ENCODE peak calls at places on chromosome 22, in eight cellular contexts. One of them, this sample, is unnamed. For H3K9me3, the result is how much of the 10 kb centered on the place peaks cover.

GRCh38 chr22:18078329-18079041 is 695 bp downstream of the PEX26 start:
- DNase-seq in kidney: peak
- DNase-seq in psoas muscle: peak
- DNase-seq in CD4-positive, alpha-beta memory T cell: peak
- DNase-seq in uterus: no peak
- DNase-seq in right cardiac atrium: no peak
- DNase-seq in colonic mucosa: peak
- DNase-seq in heart left ventricle: peak
- DNase-seq in this sample: no peak

GRCh38 chr22:36461665-36462474 is 19.6 kb downstream of the TXN2 start:
- DNase-seq in kidney: peak
- DNase-seq in psoas muscle: peak
- DNase-seq in CD4-positive, alpha-beta memory T cell: no peak
- DNase-seq in uterus: peak
- DNase-seq in right cardiac atrium: peak
- DNase-seq in colonic mucosa: no peak
- DNase-seq in heart left ventricle: peak
- DNase-seq in this sample: peak

GRCh38 chr22:41904450-41905410 is 10.1 kb downstream of the SHISA8 start:
- DNase-seq in kidney: no peak
- DNase-seq in psoas muscle: peak
- DNase-seq in CD4-positive, alpha-beta memory T cell: no peak
- DNase-seq in uterus: no peak
- DNase-seq in right cardiac atrium: peak
- DNase-seq in colonic mucosa: no peak
- DNase-seq in heart left ventricle: no peak
- DNase-seq in this sample: no peak

GRCh38 chr22:28822930-28823481 is 22.6 kb upstream of the XBP1 start:
- DNase-seq in kidney: peak
- DNase-seq in psoas muscle: no peak
- DNase-seq in CD4-positive, alpha-beta memory T cell: peak
- DNase-seq in uterus: no peak
- DNase-seq in right cardiac atrium: no peak
- DNase-seq in colonic mucosa: peak
- DNase-seq in heart left ventricle: no peak
- DNase-seq in this sample: no peak

GRCh38 chr22:19663286-19663815 is 51.0 kb upstream of the SEPTIN5 start:
- DNase-seq in kidney: no peak
- DNase-seq in psoas muscle: peak
- DNase-seq in CD4-positive, alpha-beta memory T cell: no peak
- DNase-seq in uterus: no peak
- DNase-seq in right cardiac atrium: peak
- DNase-seq in colonic mucosa: peak
- DNase-seq in heart left ventricle: peak
- DNase-seq in this sample: peak

GRCh38 chr22:30405731-30406130 is 8.9 kb downstream of the SEC14L2 start:
- DNase-seq in kidney: no peak
- DNase-seq in psoas muscle: no peak
- DNase-seq in CD4-positive, alpha-beta memory T cell: no peak
- DNase-seq in uterus: no peak
- DNase-seq in right cardiac atrium: no peak
- DNase-seq in colonic mucosa: no peak
- DNase-seq in heart left ventricle: no peak
- DNase-seq in this sample: no peak

GRCh38 chr22:40602231-40602630 is 34.3 kb downstream of the MRTFA start:
- DNase-seq in kidney: no peak
- DNase-seq in psoas muscle: no peak
- DNase-seq in CD4-positive, alpha-beta memory T cell: no peak
- DNase-seq in uterus: no peak
- DNase-seq in right cardiac atrium: no peak
- DNase-seq in colonic mucosa: no peak
- DNase-seq in heart left ventricle: no peak
- DNase-seq in this sample: no peak

GRCh38 chr22:43802897-43803495 is 9.1 kb downstream of the EFCAB6 start:
- DNase-seq in kidney: no peak
- DNase-seq in psoas muscle: no peak
- DNase-seq in CD4-positive, alpha-beta memory T cell: no peak
- DNase-seq in uterus: no peak
- DNase-seq in right cardiac atrium: no peak
- DNase-seq in colonic mucosa: no peak
- DNase-seq in heart left ventricle: no peak
- DNase-seq in this sample: no peak

GRCh38 chr22:30348395-30348794 is 8.3 kb downstream of the SF3A1 start:
- DNase-seq in kidney: no peak
- DNase-seq in psoas muscle: no peak
- DNase-seq in CD4-positive, alpha-beta memory T cell: no peak
- DNase-seq in uterus: no peak
- DNase-seq in right cardiac atrium: no peak
- DNase-seq in colonic mucosa: no peak
- DNase-seq in heart left ventricle: no peak
- DNase-seq in this sample: no peak

GRCh38 chr22:31583861-31584485 is 78.0 kb downstream of the PISD start:
- DNase-seq in kidney: no peak
- DNase-seq in psoas muscle: no peak
- DNase-seq in CD4-positive, alpha-beta memory T cell: no peak
- DNase-seq in uterus: no peak
- DNase-seq in right cardiac atrium: no peak
- DNase-seq in colonic mucosa: no peak
- DNase-seq in heart left ventricle: no peak
- DNase-seq in this sample: no peak

GRCh38 chr22:44314425-44315067 is 1.8 kb upstream of the SHISAL1 start:
- DNase-seq in kidney: peak
- DNase-seq in psoas muscle: no peak
- DNase-seq in CD4-positive, alpha-beta memory T cell: no peak
- DNase-seq in uterus: no peak
- DNase-seq in right cardiac atrium: no peak
- DNase-seq in colonic mucosa: no peak
- DNase-seq in heart left ventricle: no peak
- DNase-seq in this sample: no peak

GRCh38 chr22:28019360-28019759 is 100.3 kb upstream of the PITPNB start:
- DNase-seq in kidney: peak
- DNase-seq in psoas muscle: peak
- DNase-seq in CD4-positive, alpha-beta memory T cell: no peak
- DNase-seq in uterus: peak
- DNase-seq in right cardiac atrium: no peak
- DNase-seq in colonic mucosa: no peak
- DNase-seq in heart left ventricle: peak
- DNase-seq in this sample: no peak

GRCh38 chr22:19885841-19886592 is 31.3 kb upstream of the GNB1L start:
- DNase-seq in kidney: peak
- DNase-seq in psoas muscle: no peak
- DNase-seq in CD4-positive, alpha-beta memory T cell: no peak
- DNase-seq in uterus: no peak
- DNase-seq in right cardiac atrium: peak
- DNase-seq in colonic mucosa: no peak
- DNase-seq in heart left ventricle: peak
- DNase-seq in this sample: no peak

DNA sequence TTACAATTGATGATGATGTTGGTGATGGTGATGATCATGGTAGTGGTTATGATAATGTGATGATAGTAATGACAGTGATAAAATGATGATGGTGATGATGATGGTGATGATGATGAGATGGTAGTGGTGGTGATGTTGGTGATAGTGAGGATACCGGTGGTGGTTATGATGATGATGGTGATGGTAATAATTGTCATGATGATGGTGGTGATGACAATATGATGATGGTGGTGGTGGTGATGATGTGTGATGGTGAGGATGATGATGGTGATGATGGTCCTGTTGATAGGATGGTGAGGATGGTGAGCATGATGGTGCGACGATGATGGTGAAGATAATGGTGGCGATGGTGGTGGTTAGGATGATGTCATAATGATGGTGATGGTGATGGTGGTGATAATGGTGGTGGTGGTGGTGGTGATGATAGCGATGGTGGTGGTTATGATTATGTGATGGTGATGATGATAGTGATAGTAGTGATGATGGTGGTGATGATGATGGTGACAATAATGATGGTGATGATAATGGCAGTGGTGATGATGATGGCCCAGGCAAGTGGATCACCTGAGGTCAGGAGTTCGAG is 1129.9 kb downstream of the BRD1 start:
- DNase-seq in kidney: no peak
- DNase-seq in psoas muscle: no peak
- DNase-seq in CD4-positive, alpha-beta memory T cell: no peak
- DNase-seq in uterus: no peak
- DNase-seq in right cardiac atrium: no peak
- DNase-seq in colonic mucosa: no peak
- DNase-seq in heart left ventricle: no peak
- DNase-seq in this sample: no peak
- H3K9me3 ChIP-seq in kidney: under half
- H3K9me3 ChIP-seq in psoas muscle: under half
- H3K9me3 ChIP-seq in CD4-positive, alpha-beta memory T cell: under half
- H3K9me3 ChIP-seq in uterus: under half
- H3K9me3 ChIP-seq in right cardiac atrium: under half
- H3K9me3 ChIP-seq in colonic mucosa: under half
- H3K9me3 ChIP-seq in heart left ventricle: under half
- H3K9me3 ChIP-seq in this sample: under half

GRCh38 chr22:47600281-47600680 is 837.8 kb downstream of the TBC1D22A start:
- DNase-seq in kidney: no peak
- DNase-seq in psoas muscle: no peak
- DNase-seq in CD4-positive, alpha-beta memory T cell: no peak
- DNase-seq in uterus: no peak
- DNase-seq in right cardiac atrium: no peak
- DNase-seq in colonic mucosa: no peak
- DNase-seq in heart left ventricle: no peak
- DNase-seq in this sample: no peak
- H3K9me3 ChIP-seq in kidney: under half
- H3K9me3 ChIP-seq in psoas muscle: under half
- H3K9me3 ChIP-seq in CD4-positive, alpha-beta memory T cell: under half
- H3K9me3 ChIP-seq in uterus: under half
- H3K9me3 ChIP-seq in right cardiac atrium: under half
- H3K9me3 ChIP-seq in colonic mucosa: under half
- H3K9me3 ChIP-seq in heart left ventricle: under half
- H3K9me3 ChIP-seq in this sample: under half

GRCh38 chr22:11613898-11614755 is 3913.9 kb upstream of the OR11H1 start:
- DNase-seq in kidney: peak
- DNase-seq in psoas muscle: no peak
- DNase-seq in CD4-positive, alpha-beta memory T cell: no peak
- DNase-seq in uterus: no peak
- DNase-seq in right cardiac atrium: no peak
- DNase-seq in colonic mucosa: no peak
- DNase-seq in heart left ventricle: peak
- DNase-seq in this sample: no peak

DNA sequence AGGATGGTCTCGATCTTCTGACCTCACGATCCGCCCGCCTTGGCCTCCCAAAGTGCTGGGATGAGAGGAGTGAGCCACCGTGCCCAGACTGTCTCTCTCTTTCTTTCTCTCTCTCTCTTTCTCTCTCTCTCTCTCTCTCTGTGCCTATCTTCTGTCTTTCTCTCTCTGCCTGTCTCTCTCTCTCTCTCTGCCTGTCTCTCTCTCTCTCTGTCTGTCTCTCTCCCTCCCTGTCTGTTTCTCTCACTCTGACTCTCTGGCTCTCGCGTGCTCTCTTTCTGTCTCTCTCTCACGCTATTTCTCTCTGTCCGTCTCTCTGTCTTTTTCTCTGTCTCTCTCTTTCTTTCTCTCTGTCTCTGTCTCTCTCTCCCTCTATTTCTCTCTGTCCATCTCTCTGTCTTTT is 3911.2 kb upstream of the OR11H1 start:
- DNase-seq in kidney: peak
- DNase-seq in psoas muscle: no peak
- DNase-seq in CD4-positive, alpha-beta memory T cell: no peak
- DNase-seq in uterus: no peak
- DNase-seq in right cardiac atrium: no peak
- DNase-seq in colonic mucosa: no peak
- DNase-seq in heart left ventricle: no peak
- DNase-seq in this sample: no peak
- H3K9me3 ChIP-seq in kidney: under half
- H3K9me3 ChIP-seq in psoas muscle: under half
- H3K9me3 ChIP-seq in CD4-positive, alpha-beta memory T cell: under half
- H3K9me3 ChIP-seq in uterus: under half
- H3K9me3 ChIP-seq in right cardiac atrium: under half
- H3K9me3 ChIP-seq in colonic mucosa: under half
- H3K9me3 ChIP-seq in heart left ventricle: under half
- H3K9me3 ChIP-seq in this sample: under half

GRCh38 chr22:26053737-26054316 is 115.4 kb upstream of the SEZ6L start:
- DNase-seq in kidney: no peak
- DNase-seq in psoas muscle: no peak
- DNase-seq in CD4-positive, alpha-beta memory T cell: no peak
- DNase-seq in uterus: no peak
- DNase-seq in right cardiac atrium: no peak
- DNase-seq in colonic mucosa: no peak
- DNase-seq in heart left ventricle: no peak
- DNase-seq in this sample: no peak
- H3K9me3 ChIP-seq in kidney: under half
- H3K9me3 ChIP-seq in psoas muscle: under half
- H3K9me3 ChIP-seq in CD4-positive, alpha-beta memory T cell: under half
- H3K9me3 ChIP-seq in uterus: under half
- H3K9me3 ChIP-seq in right cardiac atrium: under half
- H3K9me3 ChIP-seq in colonic mucosa: under half
- H3K9me3 ChIP-seq in heart left ventricle: under half
- H3K9me3 ChIP-seq in this sample: under half

GRCh38 chr22:47572443-47572842 is 810.0 kb downstream of the TBC1D22A start:
- DNase-seq in kidney: no peak
- DNase-seq in psoas muscle: peak
- DNase-seq in CD4-positive, alpha-beta memory T cell: no peak
- DNase-seq in uterus: no peak
- DNase-seq in right cardiac atrium: no peak
- DNase-seq in colonic mucosa: no peak
- DNase-seq in heart left ventricle: no peak
- DNase-seq in this sample: peak

GRCh38 chr22:47571616-47572015 is 809.2 kb downstream of the TBC1D22A start:
- DNase-seq in kidney: no peak
- DNase-seq in psoas muscle: peak
- DNase-seq in CD4-positive, alpha-beta memory T cell: no peak
- DNase-seq in uterus: no peak
- DNase-seq in right cardiac atrium: no peak
- DNase-seq in colonic mucosa: no peak
- DNase-seq in heart left ventricle: no peak
- DNase-seq in this sample: no peak

GRCh38 chr22:47570851-47571250 is 808.4 kb downstream of the TBC1D22A start:
- DNase-seq in kidney: no peak
- DNase-seq in psoas muscle: no peak
- DNase-seq in CD4-positive, alpha-beta memory T cell: no peak
- DNase-seq in uterus: no peak
- DNase-seq in right cardiac atrium: no peak
- DNase-seq in colonic mucosa: no peak
- DNase-seq in heart left ventricle: no peak
- DNase-seq in this sample: no peak

GRCh38 chr22:47574551-47574950 is 812.1 kb downstream of the TBC1D22A start:
- DNase-seq in kidney: no peak
- DNase-seq in psoas muscle: no peak
- DNase-seq in CD4-positive, alpha-beta memory T cell: no peak
- DNase-seq in uterus: no peak
- DNase-seq in right cardiac atrium: no peak
- DNase-seq in colonic mucosa: no peak
- DNase-seq in heart left ventricle: no peak
- DNase-seq in this sample: no peak

DNA sequence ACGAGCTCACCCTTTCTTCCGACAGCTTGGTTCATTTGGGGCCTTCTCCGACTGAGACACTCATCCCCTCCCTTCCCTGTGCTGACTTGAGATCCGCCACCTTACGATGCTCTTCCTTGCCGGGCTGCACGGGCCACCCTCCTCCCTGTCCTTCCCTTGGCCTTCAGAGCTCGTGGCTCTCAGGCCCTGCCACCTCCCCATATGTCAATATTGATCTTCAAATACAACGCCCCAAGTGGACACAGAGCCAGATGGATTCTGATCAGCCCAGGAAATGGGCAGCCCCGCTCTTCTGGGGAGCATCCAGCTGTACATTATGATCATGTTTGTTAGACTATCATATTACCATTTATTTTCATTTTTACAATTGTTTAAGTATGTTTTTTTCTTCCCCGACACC is 812.8 kb downstream of the TBC1D22A start:
- DNase-seq in kidney: no peak
- DNase-seq in psoas muscle: no peak
- DNase-seq in CD4-positive, alpha-beta memory T cell: no peak
- DNase-seq in uterus: no peak
- DNase-seq in right cardiac atrium: no peak
- DNase-seq in colonic mucosa: peak
- DNase-seq in heart left ventricle: no peak
- DNase-seq in this sample: peak
- H3K9me3 ChIP-seq in kidney: under half
- H3K9me3 ChIP-seq in psoas muscle: under half
- H3K9me3 ChIP-seq in CD4-positive, alpha-beta memory T cell: under half
- H3K9me3 ChIP-seq in uterus: under half
- H3K9me3 ChIP-seq in right cardiac atrium: under half
- H3K9me3 ChIP-seq in colonic mucosa: under half
- H3K9me3 ChIP-seq in heart left ventricle: under half
- H3K9me3 ChIP-seq in this sample: under half